ENCODE peak calls at places on chromosomes 5 and 9, in five cellular contexts. One of them, this sample, is unnamed.
A peak's percentile ranks its signal among the peaks of the same experiment; 100 is the strongest.

GRCh38 chr5:95973793-95974325 is 12.2 kb upstream of the ELL2 start:
- DNase-seq in AG04450: peak; percentile 44
- DNase-seq in astrocyte: peak; percentile 92
- DNase-seq in fibroblast of lung: peak; percentile 92
- DNase-seq in IMR-90: peak; percentile 92
- DNase-seq in this sample: no peak

GRCh38 chr5:107337281-107337680 is 333.5 kb downstream of the EFNA5 start:
- DNase-seq in astrocyte: peak; percentile 20
- DNase-seq in IMR-90: no peak
- DNase-seq in fibroblast of lung: peak; percentile 35
- DNase-seq in AG04450: no peak
- DNase-seq in this sample: no peak

GRCh38 chr5:40017151-40017550 is 592.4 kb upstream of the DAB2 start:
- DNase-seq in IMR-90: no peak
- DNase-seq in fibroblast of lung: no peak
- DNase-seq in AG04450: no peak
- DNase-seq in astrocyte: no peak
- DNase-seq in this sample: no peak

GRCh38 chr5:170173227-170173626 is 59.6 kb upstream of the C5orf58 start:
- DNase-seq in astrocyte: peak; percentile 39
- DNase-seq in IMR-90: peak; percentile 23
- DNase-seq in AG04450: no peak
- DNase-seq in fibroblast of lung: peak; percentile 58
- DNase-seq in this sample: no peak

GRCh38 chr5:93915142-93915553 is 173.7 kb upstream of the POU5F2 start:
- DNase-seq in astrocyte: peak; percentile 49
- DNase-seq in IMR-90: peak; percentile 73
- DNase-seq in AG04450: peak; percentile 18
- DNase-seq in fibroblast of lung: peak; percentile 63
- DNase-seq in this sample: no peak

GRCh38 chr9:130886981-130887380 is 9.6 kb downstream of the QRFP start:
- DNase-seq in AG04450: no peak
- DNase-seq in fibroblast of lung: no peak
- DNase-seq in astrocyte: no peak
- DNase-seq in IMR-90: no peak
- DNase-seq in this sample: no peak

GRCh38 chr9:131468031-131468430 is 34.7 kb upstream of the POMT1 start:
- DNase-seq in AG04450: no peak
- DNase-seq in astrocyte: no peak
- DNase-seq in fibroblast of lung: no peak
- DNase-seq in IMR-90: no peak
- DNase-seq in this sample: no peak

GRCh38 chr5:158716668-158717067 is 383.0 kb downstream of the EBF1 start:
- DNase-seq in astrocyte: no peak
- DNase-seq in fibroblast of lung: no peak
- DNase-seq in IMR-90: no peak
- DNase-seq in AG04450: no peak
- DNase-seq in this sample: no peak

GRCh38 chr9:133351908-133352634 is 4.1 kb downstream of the RPL7A start:
- DNase-seq in astrocyte: peak; percentile 42
- DNase-seq in IMR-90: peak; percentile 60
- DNase-seq in AG04450: no peak
- DNase-seq in fibroblast of lung: peak; percentile 59
- DNase-seq in this sample: no peak

GRCh38 chr5:66516535-66516934 is 79.7 kb upstream of the MAST4 start:
- DNase-seq in AG04450: no peak
- DNase-seq in IMR-90: no peak
- DNase-seq in astrocyte: no peak
- DNase-seq in fibroblast of lung: no peak
- DNase-seq in this sample: no peak

GRCh38 chr5:16492398-16493175 is 27.0 kb upstream of the ZNF622 start:
- DNase-seq in IMR-90: peak; percentile 58
- DNase-seq in AG04450: peak; percentile 6
- DNase-seq in fibroblast of lung: peak; percentile 71
- DNase-seq in astrocyte: peak; percentile 70
- DNase-seq in this sample: peak; percentile 51

GRCh38 chr9:93634311-93635185 is 58.2 kb downstream of the PHF2 start:
- DNase-seq in IMR-90: no peak
- DNase-seq in astrocyte: no peak
- DNase-seq in fibroblast of lung: no peak
- DNase-seq in AG04450: no peak
- DNase-seq in this sample: no peak

GRCh38 chr9:126676685-126677143 is 63.0 kb downstream of the LMX1B start:
- DNase-seq in fibroblast of lung: no peak
- DNase-seq in AG04450: no peak
- DNase-seq in IMR-90: no peak
- DNase-seq in astrocyte: no peak
- DNase-seq in this sample: no peak

DNA sequence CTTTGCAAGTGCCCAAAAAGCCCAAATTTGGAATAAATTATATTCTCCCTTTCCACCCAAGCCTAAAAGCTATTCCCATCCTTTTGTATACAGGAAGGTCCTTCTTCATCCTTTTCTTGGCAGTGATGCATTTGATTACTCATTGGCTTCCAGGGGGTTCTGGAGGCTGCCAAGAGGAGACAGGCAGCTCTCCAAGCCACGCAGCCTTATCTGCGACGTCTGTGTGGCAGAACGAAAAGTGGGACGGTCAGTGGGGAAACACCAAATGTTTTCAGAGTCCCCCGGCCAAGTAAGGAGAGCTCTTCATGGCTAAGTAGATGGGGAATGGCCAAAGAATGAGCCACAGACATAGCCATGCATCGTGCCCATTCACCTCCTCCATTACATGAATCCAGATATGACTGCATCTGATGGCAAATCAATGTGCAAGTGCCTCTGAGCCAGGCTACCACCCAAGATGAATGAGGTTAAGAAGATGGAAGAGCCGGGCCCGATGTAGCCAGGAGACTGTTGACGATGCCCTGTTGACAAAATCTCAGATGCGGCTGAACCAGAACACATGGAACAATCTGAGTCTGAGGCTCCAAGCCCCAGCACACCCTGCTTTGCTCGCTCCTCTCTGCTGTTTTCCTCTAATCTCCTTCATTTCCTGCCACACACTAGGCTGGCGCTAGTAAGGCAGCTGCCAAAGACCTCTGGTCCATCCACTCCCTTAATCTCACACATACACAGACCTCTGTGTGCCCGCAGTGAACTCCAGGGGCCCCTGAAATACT is 12.0 kb downstream of the ADAM19 start:
- DNase-seq in fibroblast of lung: peak; percentile 99
- DNase-seq in IMR-90: peak; percentile 94
- DNase-seq in AG04450: no peak
- DNase-seq in astrocyte: peak; percentile 98
- DNase-seq in this sample: peak; percentile 75
- H3K4me3 ChIP-seq in fibroblast of lung: no peak overlapping the region
- H3K4me3 ChIP-seq in IMR-90: no peak overlapping the region
- H3K4me3 ChIP-seq in AG04450: no peak overlapping the region
- H3K4me3 ChIP-seq in astrocyte: no peak overlapping the region
- H3K4me3 ChIP-seq in this sample: no peak overlapping the region

GRCh38 chr5:51387854-51388320 is 4.6 kb downstream of the ISL1 start:
- DNase-seq in AG04450: no peak
- DNase-seq in IMR-90: no peak
- DNase-seq in astrocyte: no peak
- DNase-seq in fibroblast of lung: no peak
- DNase-seq in this sample: no peak
- H3K4me3 ChIP-seq in AG04450: no peak overlapping the region
- H3K4me3 ChIP-seq in IMR-90: no peak overlapping the region
- H3K4me3 ChIP-seq in astrocyte: no peak overlapping the region
- H3K4me3 ChIP-seq in fibroblast of lung: no peak overlapping the region
- H3K4me3 ChIP-seq in this sample: no peak overlapping the region

DNA sequence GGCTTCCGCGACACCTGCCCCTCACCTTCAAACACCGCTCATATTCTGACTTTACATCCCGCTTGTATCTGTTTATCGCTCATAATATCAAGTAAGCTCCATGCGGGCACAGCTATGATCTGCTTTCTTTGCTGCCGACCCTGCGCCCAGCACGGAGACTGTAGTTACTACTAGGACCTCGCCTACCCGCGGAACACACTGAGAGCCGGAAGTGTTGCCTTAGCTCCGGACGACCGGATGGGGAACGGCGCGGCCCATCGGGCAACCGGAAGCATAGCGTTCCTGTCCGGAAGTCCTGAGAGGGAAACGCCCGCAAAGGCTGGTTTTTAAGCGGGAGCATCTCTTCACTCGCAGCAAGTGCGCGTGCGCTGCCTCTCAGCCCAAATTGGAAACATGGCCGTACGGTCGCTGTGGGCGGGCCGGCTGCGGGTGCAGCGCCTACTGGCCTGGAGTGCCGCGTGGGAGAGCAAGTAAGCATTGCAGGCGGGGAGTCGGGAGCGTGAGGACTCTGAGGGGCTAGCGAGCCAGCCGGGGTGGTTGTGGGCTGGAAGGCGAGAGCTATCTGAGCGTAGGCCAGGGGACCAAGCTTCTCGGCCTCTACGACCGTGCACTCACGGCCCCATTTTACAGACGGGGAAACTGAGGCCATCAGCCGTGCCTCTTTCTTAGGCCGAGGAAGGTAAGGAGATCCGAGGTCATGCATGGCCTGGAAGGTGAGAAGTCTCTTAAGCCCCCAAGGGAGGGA is at the start of gene GRPEL2:
- DNase-seq in fibroblast of lung: peak; percentile 98
- DNase-seq in AG04450: peak; percentile 94
- DNase-seq in astrocyte: peak; percentile 95
- DNase-seq in IMR-90: peak; percentile 98
- DNase-seq in this sample: peak; percentile 89
- H3K4me3 ChIP-seq in fibroblast of lung: peak within 1 kb of the TSS; percentile 88
- H3K4me3 ChIP-seq in AG04450: peak within 1 kb of the TSS; percentile 98
- H3K4me3 ChIP-seq in astrocyte: peak within 1 kb of the TSS; percentile 99
- H3K4me3 ChIP-seq in IMR-90: peak within 1 kb of the TSS; percentile 75
- H3K4me3 ChIP-seq in this sample: peak within 1 kb of the TSS; percentile 90

GRCh38 chr9:136012651-136013050 is 51.5 kb upstream of the UBAC1 start:
- DNase-seq in IMR-90: peak; percentile 15
- DNase-seq in fibroblast of lung: peak; percentile 55
- DNase-seq in AG04450: no peak
- DNase-seq in astrocyte: peak; percentile 28
- DNase-seq in this sample: no peak

GRCh38 chr9:136011376-136011702 is 50.2 kb upstream of the UBAC1 start:
- DNase-seq in AG04450: no peak
- DNase-seq in IMR-90: no peak
- DNase-seq in fibroblast of lung: no peak
- DNase-seq in astrocyte: no peak
- DNase-seq in this sample: no peak

GRCh38 chr9:136013116-136013515 is 51.9 kb upstream of the UBAC1 start:
- DNase-seq in AG04450: no peak
- DNase-seq in IMR-90: no peak
- DNase-seq in astrocyte: no peak
- DNase-seq in fibroblast of lung: no peak
- DNase-seq in this sample: no peak

GRCh38 chr9:136010615-136011341 is 49.6 kb upstream of the UBAC1 start:
- DNase-seq in astrocyte: no peak
- DNase-seq in fibroblast of lung: no peak
- DNase-seq in IMR-90: no peak
- DNase-seq in AG04450: no peak
- DNase-seq in this sample: no peak

GRCh38 chr9:136011703-136012496 is 50.7 kb upstream of the UBAC1 start:
- DNase-seq in AG04450: no peak
- DNase-seq in fibroblast of lung: peak; percentile 65
- DNase-seq in astrocyte: peak; percentile 47
- DNase-seq in IMR-90: peak; percentile 59
- DNase-seq in this sample: no peak
- H3K4me3 ChIP-seq in AG04450: no peak overlapping the region
- H3K4me3 ChIP-seq in fibroblast of lung: no peak overlapping the region
- H3K4me3 ChIP-seq in astrocyte: no peak overlapping the region
- H3K4me3 ChIP-seq in IMR-90: no peak overlapping the region
- H3K4me3 ChIP-seq in this sample: no peak overlapping the region

GRCh38 chr9:100346836-100347235 is 5.9 kb downstream of the TEX10 start:
- DNase-seq in IMR-90: peak; percentile 53
- DNase-seq in astrocyte: peak; percentile 56
- DNase-seq in AG04450: peak; percentile 10
- DNase-seq in fibroblast of lung: peak; percentile 67
- DNase-seq in this sample: no peak
- H3K4me3 ChIP-seq in IMR-90: no peak overlapping the region
- H3K4me3 ChIP-seq in astrocyte: no peak overlapping the region
- H3K4me3 ChIP-seq in AG04450: no peak overlapping the region
- H3K4me3 ChIP-seq in fibroblast of lung: no peak overlapping the region
- H3K4me3 ChIP-seq in this sample: no peak overlapping the region

GRCh38 chr9:17636359-17636758 is 57.5 kb downstream of the SH3GL2 start:
- DNase-seq in AG04450: no peak
- DNase-seq in IMR-90: no peak
- DNase-seq in fibroblast of lung: no peak
- DNase-seq in astrocyte: no peak
- DNase-seq in this sample: no peak
- H3K4me3 ChIP-seq in AG04450: no peak overlapping the region
- H3K4me3 ChIP-seq in IMR-90: no peak overlapping the region
- H3K4me3 ChIP-seq in fibroblast of lung: no peak overlapping the region
- H3K4me3 ChIP-seq in astrocyte: no peak overlapping the region
- H3K4me3 ChIP-seq in this sample: no peak overlapping the region

GRCh38 chr5:113293068-113293571 is 141.7 kb downstream of the TSSK1B start:
- DNase-seq in astrocyte: no peak
- DNase-seq in fibroblast of lung: peak; percentile 25
- DNase-seq in IMR-90: peak; percentile 28
- DNase-seq in AG04450: no peak
- DNase-seq in this sample: no peak

GRCh38 chr5:113293613-113294340 is 141.0 kb downstream of the TSSK1B start:
- DNase-seq in fibroblast of lung: peak; percentile 36
- DNase-seq in astrocyte: no peak
- DNase-seq in AG04450: no peak
- DNase-seq in IMR-90: peak; percentile 45
- DNase-seq in this sample: no peak

GRCh38 chr5:113295111-113295539 is 139.7 kb downstream of the TSSK1B start:
- DNase-seq in fibroblast of lung: no peak
- DNase-seq in AG04450: no peak
- DNase-seq in astrocyte: no peak
- DNase-seq in IMR-90: no peak
- DNase-seq in this sample: no peak

GRCh38 chr5:113294341-113295110 is 140.3 kb downstream of the TSSK1B start:
- DNase-seq in fibroblast of lung: peak; percentile 90
- DNase-seq in astrocyte: peak; percentile 84
- DNase-seq in AG04450: peak; percentile 85
- DNase-seq in IMR-90: peak; percentile 93
- DNase-seq in this sample: peak; percentile 76

GRCh38 chr5:113292535-113292934 is 142.3 kb downstream of the TSSK1B start:
- DNase-seq in AG04450: no peak
- DNase-seq in fibroblast of lung: no peak
- DNase-seq in IMR-90: peak; percentile 32
- DNase-seq in astrocyte: no peak
- DNase-seq in this sample: no peak
- H3K4me3 ChIP-seq in AG04450: peak overlapping the region; percentile 89
- H3K4me3 ChIP-seq in fibroblast of lung: peak overlapping the region; percentile 75
- H3K4me3 ChIP-seq in IMR-90: peak overlapping the region; percentile 91
- H3K4me3 ChIP-seq in astrocyte: peak overlapping the region; percentile 91
- H3K4me3 ChIP-seq in this sample: peak overlapping the region; percentile 74

DNA sequence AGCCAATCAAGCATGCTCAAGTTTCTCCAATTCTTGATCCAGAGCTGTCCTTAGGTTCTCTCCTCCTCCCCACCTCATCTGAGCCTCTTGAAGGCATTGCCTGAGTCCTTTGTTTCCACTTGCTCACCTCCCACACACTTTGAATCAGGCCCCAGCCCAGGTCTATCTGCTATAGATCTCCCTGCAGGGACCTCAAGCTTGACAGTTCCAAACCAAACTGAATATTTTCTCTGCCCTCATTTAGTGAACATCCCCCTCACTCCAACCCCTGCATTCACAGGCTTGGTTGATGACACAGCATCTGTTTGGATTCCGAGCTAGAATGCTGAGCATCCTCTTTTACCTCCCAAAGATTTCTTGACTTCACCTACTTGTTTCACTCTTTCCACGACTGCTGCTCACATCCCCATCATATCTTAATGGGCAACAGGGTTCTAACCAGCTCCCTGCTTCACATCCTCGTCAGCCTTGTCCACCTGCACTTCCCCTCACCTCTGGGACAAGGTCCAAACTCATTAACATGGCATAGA is 474.5 kb downstream of the ZSWIM6 start:
- DNase-seq in AG04450: no peak
- DNase-seq in IMR-90: no peak
- DNase-seq in astrocyte: peak; percentile 68
- DNase-seq in fibroblast of lung: peak; percentile 77
- DNase-seq in this sample: no peak
- H3K4me3 ChIP-seq in AG04450: no peak overlapping the region
- H3K4me3 ChIP-seq in IMR-90: no peak overlapping the region
- H3K4me3 ChIP-seq in astrocyte: no peak overlapping the region
- H3K4me3 ChIP-seq in fibroblast of lung: no peak overlapping the region
- H3K4me3 ChIP-seq in this sample: no peak overlapping the region

This sample was measured in skeletal muscle cell.